ENCODE peak calls at places on chromosomes 11 and 22, in six cellular contexts. One of them, this sample, is unnamed.

GRCh38 chr22:32378703-32379272 is 21.1 kb downstream of the RFPL3 start:
- DNase-seq in fibroblast of pulmonary artery: peak; percentile 29
- DNase-seq in heart left ventricle: no peak
- DNase-seq in neural progenitor cell: peak; percentile 85
- DNase-seq in HCT116: peak; percentile 54
- DNase-seq in thoracic aorta: no peak
- DNase-seq in this sample: no peak

GRCh38 chr11:82978422-82979099 is 77.0 kb downstream of the DDIAS start:
- DNase-seq in fibroblast of pulmonary artery: peak; percentile 59
- DNase-seq in heart left ventricle: no peak
- DNase-seq in neural progenitor cell: no peak
- DNase-seq in HCT116: no peak
- DNase-seq in thoracic aorta: no peak
- DNase-seq in this sample: no peak

GRCh38 chr22:44888491-44888941 is 121.3 kb downstream of the PHF21B start:
- DNase-seq in fibroblast of pulmonary artery: no peak
- DNase-seq in heart left ventricle: no peak
- DNase-seq in neural progenitor cell: no peak
- DNase-seq in HCT116: no peak
- DNase-seq in thoracic aorta: no peak
- DNase-seq in this sample: no peak

GRCh38 chr11:110529043-110529442 is 99.3 kb downstream of the FDX1 start:
- DNase-seq in fibroblast of pulmonary artery: peak; percentile 42
- DNase-seq in heart left ventricle: no peak
- DNase-seq in neural progenitor cell: peak; percentile 12
- DNase-seq in HCT116: peak; percentile 27
- DNase-seq in thoracic aorta: no peak
- DNase-seq in this sample: no peak

GRCh38 chr11:6617315-6617781 is 1.9 kb downstream of the TPP1 start:
- DNase-seq in fibroblast of pulmonary artery: peak; percentile 34
- DNase-seq in heart left ventricle: no peak
- DNase-seq in neural progenitor cell: no peak
- DNase-seq in HCT116: no peak
- DNase-seq in thoracic aorta: no peak
- DNase-seq in this sample: no peak

GRCh38 chr11:14678350-14678749 is 34.7 kb downstream of the PDE3B start:
- DNase-seq in fibroblast of pulmonary artery: no peak
- DNase-seq in heart left ventricle: no peak
- DNase-seq in neural progenitor cell: no peak
- DNase-seq in HCT116: no peak
- DNase-seq in thoracic aorta: no peak
- DNase-seq in this sample: no peak

GRCh38 chr22:45678961-45679912 is 7.6 kb downstream of the ATXN10 start:
- DNase-seq in fibroblast of pulmonary artery: no peak
- DNase-seq in heart left ventricle: no peak
- DNase-seq in neural progenitor cell: no peak
- DNase-seq in HCT116: no peak
- DNase-seq in thoracic aorta: no peak
- DNase-seq in this sample: no peak

GRCh38 chr11:131392528-131393255 is 22.3 kb downstream of the NTM start:
- DNase-seq in fibroblast of pulmonary artery: no peak
- DNase-seq in heart left ventricle: no peak
- DNase-seq in neural progenitor cell: peak; percentile 63
- DNase-seq in HCT116: no peak
- DNase-seq in thoracic aorta: no peak
- DNase-seq in this sample: no peak

GRCh38 chr11:134398079-134398444 is 14.0 kb downstream of the B3GAT1 start:
- DNase-seq in fibroblast of pulmonary artery: no peak
- DNase-seq in heart left ventricle: no peak
- DNase-seq in neural progenitor cell: no peak
- DNase-seq in HCT116: no peak
- DNase-seq in thoracic aorta: no peak
- DNase-seq in this sample: no peak

GRCh38 chr11:86228967-86229330 is 15.6 kb upstream of the EED start:
- DNase-seq in fibroblast of pulmonary artery: no peak
- DNase-seq in heart left ventricle: no peak
- DNase-seq in neural progenitor cell: no peak
- DNase-seq in HCT116: no peak
- DNase-seq in thoracic aorta: no peak
- DNase-seq in this sample: no peak

GRCh38 chr11:102552447-102553200 is 22.1 kb upstream of the MMP7 start:
- DNase-seq in fibroblast of pulmonary artery: no peak
- DNase-seq in heart left ventricle: no peak
- DNase-seq in neural progenitor cell: no peak
- DNase-seq in HCT116: peak; percentile 94
- DNase-seq in thoracic aorta: no peak
- DNase-seq in this sample: no peak

GRCh38 chr11:119571311-119571710 is 148.3 kb upstream of the THY1 start:
- DNase-seq in fibroblast of pulmonary artery: no peak
- DNase-seq in heart left ventricle: no peak
- DNase-seq in neural progenitor cell: no peak
- DNase-seq in HCT116: no peak
- DNase-seq in thoracic aorta: no peak
- DNase-seq in this sample: no peak

GRCh38 chr11:113528982-113529381 is 53.8 kb upstream of the DRD2 start:
- DNase-seq in fibroblast of pulmonary artery: peak; percentile 6
- DNase-seq in heart left ventricle: no peak
- DNase-seq in neural progenitor cell: no peak
- DNase-seq in HCT116: no peak
- DNase-seq in thoracic aorta: no peak
- DNase-seq in this sample: no peak

GRCh38 chr11:46252373-46252914 is 25.0 kb upstream of the CREB3L1 start:
- DNase-seq in fibroblast of pulmonary artery: peak; percentile 45
- DNase-seq in heart left ventricle: no peak
- DNase-seq in neural progenitor cell: no peak
- DNase-seq in HCT116: no peak
- DNase-seq in thoracic aorta: no peak
- DNase-seq in this sample: no peak

GRCh38 chr11:2164861-2165555 is 4.0 kb upstream of the INS start:
- DNase-seq in fibroblast of pulmonary artery: no peak
- DNase-seq in heart left ventricle: no peak
- DNase-seq in neural progenitor cell: no peak
- DNase-seq in HCT116: no peak
- DNase-seq in thoracic aorta: no peak
- DNase-seq in this sample: no peak

GRCh38 chr11:120326228-120326627 is 1.1 kb downstream of the TLCD5 start:
- DNase-seq in fibroblast of pulmonary artery: peak; percentile 76
- DNase-seq in heart left ventricle: no peak
- DNase-seq in neural progenitor cell: no peak
- DNase-seq in HCT116: no peak
- DNase-seq in thoracic aorta: no peak
- DNase-seq in this sample: no peak

GRCh38 chr11:20671856-20672546 is 2.6 kb downstream of the NELL1 start:
- DNase-seq in fibroblast of pulmonary artery: peak; percentile 3
- DNase-seq in heart left ventricle: no peak
- DNase-seq in neural progenitor cell: peak; percentile 47
- DNase-seq in HCT116: peak; percentile 0
- DNase-seq in thoracic aorta: no peak
- DNase-seq in this sample: no peak

GRCh38 chr22:48333816-48334735 is 1493.6 kb downstream of the BRD1 start:
- DNase-seq in fibroblast of pulmonary artery: no peak
- DNase-seq in heart left ventricle: no peak
- DNase-seq in neural progenitor cell: no peak
- DNase-seq in HCT116: no peak
- DNase-seq in thoracic aorta: no peak
- DNase-seq in this sample: no peak

GRCh38 chr11:96044311-96044710 is 120.4 kb upstream of the MTMR2 start:
- DNase-seq in fibroblast of pulmonary artery: no peak
- DNase-seq in heart left ventricle: no peak
- DNase-seq in neural progenitor cell: no peak
- DNase-seq in HCT116: no peak
- DNase-seq in thoracic aorta: no peak
- DNase-seq in this sample: no peak

GRCh38 chr11:74321487-74322188 is 10.2 kb upstream of the P4HA3 start:
- DNase-seq in fibroblast of pulmonary artery: peak; percentile 73
- DNase-seq in heart left ventricle: no peak
- DNase-seq in neural progenitor cell: peak; percentile 41
- DNase-seq in HCT116: no peak
- DNase-seq in thoracic aorta: no peak
- DNase-seq in this sample: no peak

GRCh38 chr11:3178349-3178748 is 13.2 kb upstream of the OSBPL5 start:
- DNase-seq in fibroblast of pulmonary artery: peak; percentile 41
- DNase-seq in heart left ventricle: no peak
- DNase-seq in neural progenitor cell: no peak
- DNase-seq in HCT116: no peak
- DNase-seq in thoracic aorta: no peak
- DNase-seq in this sample: no peak

GRCh38 chr11:1391165-1392010 is 1.7 kb downstream of the BRSK2 start:
- DNase-seq in fibroblast of pulmonary artery: no peak
- DNase-seq in heart left ventricle: no peak
- DNase-seq in neural progenitor cell: peak; percentile 65
- DNase-seq in HCT116: no peak
- DNase-seq in thoracic aorta: no peak
- DNase-seq in this sample: no peak

GRCh38 chr11:10526974-10527918 is 13.7 kb downstream of the RNF141 start:
- DNase-seq in fibroblast of pulmonary artery: no peak
- DNase-seq in heart left ventricle: no peak
- DNase-seq in neural progenitor cell: no peak
- DNase-seq in HCT116: peak; percentile 88
- DNase-seq in thoracic aorta: no peak
- DNase-seq in this sample: no peak

GRCh38 chr11:115324569-115325432 is 179.4 kb downstream of the CADM1 start:
- DNase-seq in fibroblast of pulmonary artery: peak; percentile 50
- DNase-seq in heart left ventricle: no peak
- DNase-seq in neural progenitor cell: peak; percentile 81
- DNase-seq in HCT116: no peak
- DNase-seq in thoracic aorta: no peak
- DNase-seq in this sample: no peak

GRCh38 chr11:24932110-24933000 is 435.5 kb downstream of the LUZP2 start:
- DNase-seq in fibroblast of pulmonary artery: peak; percentile 7
- DNase-seq in heart left ventricle: no peak
- DNase-seq in neural progenitor cell: no peak
- DNase-seq in HCT116: no peak
- DNase-seq in thoracic aorta: no peak
- DNase-seq in this sample: no peak

DNA sequence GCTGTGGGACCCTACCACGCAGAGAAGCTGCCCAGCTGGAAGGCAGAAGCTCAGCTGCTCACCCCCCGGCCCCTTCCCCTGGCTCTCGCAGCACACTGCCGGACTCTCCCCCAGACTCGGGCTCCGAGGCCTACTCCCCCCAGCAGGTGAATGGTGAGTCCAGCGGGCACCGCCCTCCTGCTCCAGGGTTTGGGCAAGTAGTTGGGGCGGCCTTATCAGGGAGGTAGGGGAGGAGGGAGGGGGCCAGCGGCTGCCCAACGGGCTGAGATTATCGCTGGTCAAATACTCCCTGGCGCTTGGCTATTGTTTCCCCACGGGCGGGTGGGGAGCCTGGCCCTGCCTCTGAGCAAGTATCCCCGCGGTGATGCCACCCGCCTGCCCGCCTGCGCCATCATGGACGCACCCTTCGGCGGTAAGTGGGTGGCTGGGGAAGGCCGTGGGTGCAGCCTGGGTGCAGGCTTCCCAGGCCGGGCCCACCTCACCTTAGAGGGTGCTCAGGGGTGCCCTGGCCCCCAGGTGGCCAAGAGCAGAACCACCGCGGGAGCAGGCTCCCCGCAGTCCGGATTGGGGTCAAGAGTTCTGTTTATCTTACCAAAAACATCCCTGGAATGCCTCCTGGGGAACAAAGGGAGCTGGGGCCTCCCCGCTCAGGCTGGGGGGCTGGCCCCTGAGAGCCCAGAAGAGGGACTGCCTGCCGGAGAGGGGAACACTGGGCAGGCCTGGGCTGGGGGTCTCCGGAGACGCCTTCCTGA is 16.9 kb downstream of the MYRF start:
- DNase-seq in fibroblast of pulmonary artery: peak; percentile 46
- DNase-seq in heart left ventricle: no peak
- DNase-seq in neural progenitor cell: peak; percentile 63
- DNase-seq in HCT116: no peak
- DNase-seq in thoracic aorta: no peak
- DNase-seq in this sample: no peak
- TF ChIP-seq CTCF in fibroblast of pulmonary artery: peak; percentile 29
- TF ChIP-seq CTCF in heart left ventricle: no peak
- TF ChIP-seq CTCF in neural progenitor cell: peak; percentile 42
- TF ChIP-seq CTCF in HCT116: peak; percentile 24
- TF ChIP-seq CTCF in thoracic aorta: no peak
- TF ChIP-seq CTCF in this sample: no peak

GRCh38 chr11:67630230-67630942 is 649 bp upstream of the NUDT8 start:
- DNase-seq in fibroblast of pulmonary artery: peak; percentile 97
- DNase-seq in heart left ventricle: peak; percentile 99
- DNase-seq in neural progenitor cell: peak; percentile 100
- DNase-seq in HCT116: peak; percentile 93
- DNase-seq in thoracic aorta: peak; percentile 97
- DNase-seq in this sample: peak; percentile 90
- TF ChIP-seq CTCF in fibroblast of pulmonary artery: peak; percentile 53
- TF ChIP-seq CTCF in heart left ventricle: peak; percentile 66
- TF ChIP-seq CTCF in neural progenitor cell: peak; percentile 86
- TF ChIP-seq CTCF in HCT116: peak; percentile 71
- TF ChIP-seq CTCF in thoracic aorta: peak; percentile 70
- TF ChIP-seq CTCF in this sample: peak; percentile 44

GRCh38 chr11:77030834-77031414 is 3.3 kb upstream of the B3GNT6 start:
- DNase-seq in fibroblast of pulmonary artery: no peak
- DNase-seq in heart left ventricle: no peak
- DNase-seq in neural progenitor cell: no peak
- DNase-seq in HCT116: no peak
- DNase-seq in thoracic aorta: no peak
- DNase-seq in this sample: no peak
- TF ChIP-seq CTCF in fibroblast of pulmonary artery: no peak
- TF ChIP-seq CTCF in heart left ventricle: no peak
- TF ChIP-seq CTCF in neural progenitor cell: peak; percentile 5
- TF ChIP-seq CTCF in HCT116: no peak
- TF ChIP-seq CTCF in thoracic aorta: no peak
- TF ChIP-seq CTCF in this sample: no peak

DNA sequence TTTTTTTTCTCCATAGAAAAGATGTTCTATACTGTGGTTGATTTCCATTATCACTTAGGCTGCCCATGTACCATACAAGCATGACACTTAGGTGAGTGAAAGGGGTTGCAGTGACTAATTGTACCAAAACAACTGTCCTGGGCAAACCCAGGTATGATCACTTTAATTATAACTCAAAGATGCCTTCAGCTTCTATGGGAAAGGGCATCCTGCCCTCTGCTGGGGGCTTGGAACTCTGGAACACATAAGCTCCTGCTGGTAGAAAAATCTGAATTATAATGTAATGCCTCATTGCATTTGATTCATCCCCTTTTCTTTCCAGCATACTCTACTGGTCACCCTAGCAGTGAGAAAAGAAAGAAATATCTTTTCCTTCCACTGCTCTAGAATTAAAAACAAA is 206.3 kb downstream of the DDX10 start:
- DNase-seq in fibroblast of pulmonary artery: peak; percentile 78
- DNase-seq in heart left ventricle: peak; percentile 42
- DNase-seq in neural progenitor cell: peak; percentile 41
- DNase-seq in HCT116: no peak
- DNase-seq in thoracic aorta: no peak
- DNase-seq in this sample: no peak
- TF ChIP-seq CTCF in fibroblast of pulmonary artery: peak; percentile 76
- TF ChIP-seq CTCF in heart left ventricle: peak; percentile 34
- TF ChIP-seq CTCF in neural progenitor cell: peak; percentile 59
- TF ChIP-seq CTCF in HCT116: peak; percentile 70
- TF ChIP-seq CTCF in thoracic aorta: peak; percentile 43
- TF ChIP-seq CTCF in this sample: peak; percentile 59

DNA sequence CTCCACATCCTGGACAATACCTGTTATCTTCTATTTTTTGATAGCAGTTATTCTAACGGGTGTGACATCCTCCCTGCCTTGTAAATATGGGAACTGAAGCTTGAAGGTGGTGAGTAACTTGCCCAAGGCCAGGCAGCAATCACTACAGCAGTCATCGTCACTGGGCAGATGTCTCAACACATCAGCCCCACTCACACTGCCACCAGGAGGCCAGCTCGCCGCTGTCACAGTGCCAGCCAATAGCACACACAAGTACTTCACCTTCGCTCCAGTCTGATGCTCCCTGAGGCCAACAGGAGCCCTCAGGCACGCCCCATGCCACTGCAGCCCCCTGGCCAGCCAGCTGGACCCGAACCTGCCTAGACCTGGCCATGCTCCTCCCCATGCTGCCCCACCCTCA is 4.9 kb upstream of the TTLL1 start:
- DNase-seq in fibroblast of pulmonary artery: peak; percentile 16
- DNase-seq in heart left ventricle: peak; percentile 88
- DNase-seq in neural progenitor cell: no peak
- DNase-seq in HCT116: no peak
- DNase-seq in thoracic aorta: no peak
- DNase-seq in this sample: no peak
- TF ChIP-seq CTCF in fibroblast of pulmonary artery: no peak
- TF ChIP-seq CTCF in heart left ventricle: no peak
- TF ChIP-seq CTCF in neural progenitor cell: no peak
- TF ChIP-seq CTCF in HCT116: no peak
- TF ChIP-seq CTCF in thoracic aorta: no peak
- TF ChIP-seq CTCF in this sample: no peak